ENCODE peak calls at places on chromosomes 3 and 15, in six cellular contexts. X, N, U, Z, E and F are unnamed samples.

GRCh38 chr15:41648770-41649169 is 11.4 kb upstream of the MGA start:
- DNase-seq in N (no peak), U (no peak), Z (no peak), X (no peak), E (no peak), F (no peak)

GRCh38 chr3:46370784-46371183 is at the start of gene CCR5:
- DNase-seq in E (no peak), N (no peak), X (no peak), Z (peak; percentile 71), U (no peak), F (no peak)

GRCh38 chr3:11477286-11477935 is 166.3 kb downstream of the VGLL4 start:
- DNase-seq in U (no peak), E (no peak), N (no peak), Z (no peak), X (no peak), F (no peak)

GRCh38 chr15:48005921-48006541 is 114.8 kb upstream of the SLC24A5 start:
- DNase-seq in Z (no peak), U (no peak), N (peak; percentile 81), E (peak; percentile 78), X (no peak), F (peak; percentile 15)

GRCh38 chr3:14676881-14677280 is 1.9 kb downstream of the C3orf20 start:
- DNase-seq in U (no peak), X (no peak), N (no peak), Z (no peak), E (no peak), F (no peak)

GRCh38 chr15:75493732-75494131 is 42.2 kb upstream of the SIN3A start:
- DNase-seq in E (no peak), Z (no peak), X (no peak), U (no peak), N (no peak), F (no peak)

GRCh38 chr15:63052961-63053698 is 10.6 kb downstream of the TPM1 start:
- DNase-seq in Z (no peak), X (no peak), U (no peak), E (no peak), N (peak; percentile 84), F (peak; percentile 39)

GRCh38 chr3:56928379-56929068 is 126.8 kb upstream of the ARHGEF3 start:
- DNase-seq in X (no peak), U (no peak), N (no peak), Z (no peak), E (no peak), F (no peak)

GRCh38 chr3:69568458-69568857 is 170.8 kb upstream of the MITF start:
- DNase-seq in N (no peak), X (no peak), U (no peak), E (no peak), Z (no peak), F (no peak)

GRCh38 chr3:63097396-63097795 is 180.7 kb upstream of the SYNPR start:
- DNase-seq in Z (no peak), U (no peak), E (no peak), N (no peak), X (no peak), F (no peak)

GRCh38 chr3:20097015-20097414 is 56.8 kb downstream of the KAT2B start:
- DNase-seq in X (no peak), Z (no peak), U (no peak), N (no peak), E (no peak), F (peak; percentile 63)

GRCh38 chr3:25378912-25379311 is 49.2 kb upstream of the RARB start:
- DNase-seq in Z (no peak), N (no peak), X (no peak), U (no peak), E (no peak), F (no peak)

GRCh38 chr3:12513694-12514446 is 29.6 kb downstream of the TSEN2 start:
- DNase-seq in U (no peak), X (no peak), Z (no peak), E (no peak), N (no peak), F (no peak)

GRCh38 chr3:14853280-14853956 is 34.7 kb downstream of the FGD5 start:
- DNase-seq in X (no peak), N (no peak), Z (no peak), U (no peak), E (no peak), F (no peak)

GRCh38 chr3:129888739-129889138 is 4.8 kb downstream of the TMCC1 start:
- DNase-seq in U (no peak), X (no peak), E (no peak), N (no peak), Z (no peak), F (no peak)

GRCh38 chr15:90154861-90155626 is 46.1 kb upstream of the SEMA4B start:
- DNase-seq in U (no peak), X (no peak), N (no peak), Z (no peak), E (no peak), F (peak; percentile 88)

GRCh38 chr3:166283856-166284255 is 446.6 kb upstream of the BCHE start:
- DNase-seq in X (no peak), E (no peak), Z (no peak), N (no peak), U (no peak), F (no peak)

GRCh38 chr3:2458816-2459215 is 360.1 kb downstream of the CNTN4 start:
- DNase-seq in Z (no peak), X (no peak), E (no peak), U (no peak), N (no peak), F (no peak)

GRCh38 chr3:73925045-73925444 is 300.3 kb upstream of the PDZRN3 start:
- DNase-seq in U (no peak), E (no peak), X (no peak), Z (no peak), N (no peak), F (no peak)

GRCh38 chr15:55894406-55894965 is 98.9 kb downstream of the NEDD4 start:
- DNase-seq in X (no peak), E (no peak), N (no peak), U (no peak), Z (peak; percentile 33), F (no peak)

GRCh38 chr3:156206157-156206556 is 85.8 kb downstream of the KCNAB1 start:
- DNase-seq in X (no peak), N (no peak), Z (no peak), U (no peak), E (no peak), F (no peak)

GRCh38 chr3:190369701-190370295 is 18.2 kb upstream of the CLDN16 start:
- DNase-seq in X (no peak), E (no peak), Z (no peak), U (no peak), N (no peak), F (no peak)

GRCh38 chr3:9351709-9352126 is 11.1 kb upstream of the THUMPD3 start:
- DNase-seq in X (no peak), U (no peak), N (no peak), E (no peak), Z (no peak), F (no peak)

GRCh38 chr3:25460751-25461150 is 32.7 kb downstream of the RARB start:
- DNase-seq in X (no peak), E (no peak), U (no peak), N (no peak), Z (peak; percentile 82), F (no peak)

GRCh38 chr3:63967675-63968611 is 55.4 kb downstream of the PSMD6 start:
- DNase-seq in U (no peak), E (peak; percentile 67), X (peak; percentile 10), Z (peak; percentile 69), N (no peak), F (peak; percentile 56)

GRCh38 chr15:93131485-93132075 is 42.6 kb upstream of the RGMA start:
- DNase-seq in N (no peak), X (no peak), E (no peak), Z (no peak), U (no peak), F (no peak)

GRCh38 chr3:194782767-194783404 is 97.2 kb downstream of the FAM43A start:
- DNase-seq in N (peak; percentile 62), Z (no peak), U (no peak), X (no peak), E (no peak), F (no peak)

GRCh38 chr3:157026091-157026490 is 133.9 kb downstream of the CCNL1 start:
- DNase-seq in U (no peak), E (no peak), X (no peak), N (no peak), Z (no peak), F (no peak)

GRCh38 chr15:89704411-89704810 is 13.8 kb downstream of the WDR93 start:
- DNase-seq in X (no peak), N (no peak), U (no peak), Z (no peak), E (no peak), F (no peak)